ENCODE peak calls at places on chromosome 19, in four cellular contexts. I is NCI-H1105; Y is naive thymus-derived CD4-positive, alpha-beta T cell; L is AG04450. G is an unnamed sample.

GRCh38 chr19:44367024-44367423 is 10.5 kb upstream of the ZNF112 start:
- DNase-seq in I (no peak), Y (no peak), L (no peak), G (no peak)

GRCh38 chr19:17997969-17998826 is 9.8 kb upstream of the ARRDC2 start:
- DNase-seq in I (no peak), Y (no peak), L (no peak), G (no peak)

GRCh38 chr19:47699360-47699917 is 13.8 kb upstream of the EHD2 start:
- DNase-seq in I (no peak), Y (peak), L (no peak), G (no peak)

GRCh38 chr19:48480151-48480475 is 10.9 kb downstream of the CYTH2 start:
- DNase-seq in I (peak), Y (no peak), L (no peak), G (peak)

GRCh38 chr19:16627194-16627927 is 643 bp downstream of the MED26 start:
- DNase-seq in I (no peak), Y (peak), L (no peak), G (no peak)

GRCh38 chr19:18860302-18860700 is 28.5 kb downstream of the UPF1 start:
- DNase-seq in I (no peak), Y (no peak), L (no peak), G (no peak)

GRCh38 chr19:31749231-31749630 is 400.0 kb upstream of the TSHZ3 start:
- DNase-seq in I (no peak), Y (no peak), L (no peak), G (no peak)

GRCh38 chr19:52527954-52528326 is 472 bp downstream of the ZNF808 start:
- DNase-seq in I (no peak), Y (no peak), L (no peak), G (peak)

GRCh38 chr19:39224910-39225309 is 19.9 kb downstream of the IFNL3 start:
- DNase-seq in I (no peak), Y (no peak), L (no peak), G (no peak)